ENCODE peak calls at places on chromosomes 7 and 10, in five cellular contexts. E is fibroblast of the aortic adventitia, F is HT1080, O is cardiac fibroblast, R is tibial artery. Y is an unnamed sample.

GRCh38 chr7:95871078-95871848 is 98.9 kb downstream of the DYNC1I1 start:
- DNase-seq in E (peak), F (peak), O (peak), R (no peak), Y (no peak)

GRCh38 chr10:43957267-43958070 is 308.8 kb upstream of the ZNF32 start:
- DNase-seq in E (no peak), F (no peak), O (no peak), R (no peak), Y (no peak)

GRCh38 chr10:79116801-79117723 is 48.3 kb downstream of the ZMIZ1 start:
- DNase-seq in E (peak), F (no peak), O (peak), R (peak), Y (peak)

GRCh38 chr10:110487411-110488123 is 10.1 kb upstream of the DUSP5 start:
- DNase-seq in E (no peak), F (no peak), O (no peak), R (no peak), Y (no peak)

GRCh38 chr10:106189254-106189653 is 975.3 kb downstream of the SORCS1 start:
- DNase-seq in E (peak), F (peak), O (peak), R (no peak), Y (no peak)

GRCh38 chr7:29463504-29464158 is 100.0 kb upstream of the PRR15 start:
- DNase-seq in E (no peak), F (no peak), O (no peak), R (no peak), Y (peak)

GRCh38 chr10:19817251-19818046 is 1.2 kb downstream of the PLXDC2 start:
- DNase-seq in E (no peak), F (no peak), O (peak), R (peak), Y (no peak)

GRCh38 chr10:71604324-71605018 is 115.1 kb downstream of the C10orf105 start:
- DNase-seq in E (no peak), F (no peak), O (peak), R (no peak), Y (peak)

GRCh38 chr10:131034451-131034850 is 277.1 kb downstream of the TCERG1L start:
- DNase-seq in E (no peak), F (no peak), O (no peak), R (peak), Y (no peak)

GRCh38 chr10:122307669-122308486 is 36.8 kb downstream of the BTBD16 start:
- DNase-seq in E (peak), F (peak), O (peak), R (peak), Y (no peak)

GRCh38 chr7:2732388-2732787 is 44.4 kb downstream of the AMZ1 start:
- DNase-seq in E (no peak), F (no peak), O (no peak), R (no peak), Y (peak)

GRCh38 chr7:123616244-123616643 is 14.6 kb downstream of the ASB15 start:
- DNase-seq in E (peak), F (no peak), O (no peak), R (no peak), Y (no peak)

GRCh38 chr10:93656155-93656554 is 43.8 kb downstream of the PDE6C start:
- DNase-seq in E (no peak), F (no peak), O (no peak), R (no peak), Y (no peak)

GRCh38 chr7:87628780-87629569 is 777 bp downstream of the RUNDC3B start:
- DNase-seq in E (no peak), F (no peak), O (peak), R (no peak), Y (peak)

GRCh38 chr10:4663162-4663992 is 162.6 kb upstream of the AKR1E2 start:
- DNase-seq in E (peak), F (peak), O (peak), R (peak), Y (no peak)

GRCh38 chr10:55400075-55400474 is 599.0 kb upstream of the PCDH15 start:
- DNase-seq in E (no peak), F (peak), O (peak), R (no peak), Y (no peak)

GRCh38 chr10:71278691-71279588 is 40.1 kb upstream of the SLC29A3 start:
- DNase-seq in E (no peak), F (no peak), O (no peak), R (no peak), Y (no peak)

GRCh38 chr10:109183366-109183765 is 739.9 kb downstream of the XPNPEP1 start:
- DNase-seq in E (peak), F (peak), O (no peak), R (no peak), Y (no peak)

GRCh38 chr10:32650246-32650655 is 204.3 kb downstream of the CCDC7 start:
- DNase-seq in E (peak), F (peak), O (no peak), R (no peak), Y (no peak)

GRCh38 chr7:121797283-121798037 is 75.5 kb upstream of the PTPRZ1 start:
- DNase-seq in E (peak), F (peak), O (no peak), R (no peak), Y (no peak)

GRCh38 chr7:157483515-157483914 is 146.7 kb downstream of the DNAJB6 start:
- DNase-seq in E (no peak), F (no peak), O (no peak), R (no peak), Y (no peak)

GRCh38 chr10:60827791-60828488 is 49.7 kb downstream of the CDK1 start:
- DNase-seq in E (peak), F (peak), O (peak), R (no peak), Y (no peak)

GRCh38 chr10:77510695-77511094 is 126.9 kb downstream of the KCNMA1 start:
- DNase-seq in E (no peak), F (no peak), O (no peak), R (no peak), Y (no peak)

GRCh38 chr10:104209575-104210198 is 22.5 kb downstream of the CFAP43 start:
- DNase-seq in E (peak), F (peak), O (peak), R (no peak), Y (no peak)